ENCODE peak calls at places on chromosomes 1 and 21, in ten cellular contexts. K is NCI-H1092; H is skeletal muscle cell; C is breast epithelium; Z is stimulated activated CD4-positive, alpha-beta T cell treated with anti-CD3 and anti-CD28 coated beads, Interleukin-1b, Interleukin-23, amount 100 ng/mL, for 24 hours; O is effector CD8-positive, alpha-beta T cell; E is kidney epithelial cell; S is osteocyte; W is NCI-H1048; M is amygdala. X is an unnamed sample.

GRCh38 chr1:241331328-241331693 is 25.7 kb downstream of the RGS7 start:
- DNase-seq in K (no peak), M (no peak), S (no peak), Z (no peak), O (no peak), C (no peak), W (no peak), H (no peak), E (no peak), X (no peak)

GRCh38 chr1:3068400-3069361 is at the start of gene PRDM16:
- DNase-seq in C (no peak), Z (peak; percentile 16), M (no peak), H (no peak), O (no peak), K (no peak), S (no peak), E (no peak), W (no peak), X (no peak)

GRCh38 chr1:168373869-168374268 is 93.2 kb downstream of the TBX19 start:
- DNase-seq in K (no peak), Z (no peak), S (no peak), E (no peak), W (no peak), M (peak; percentile 10), H (no peak), O (no peak), C (no peak), X (no peak)

GRCh38 chr1:63590161-63590560 is 3.0 kb upstream of the PGM1 start:
- DNase-seq in W (no peak), H (no peak), S (no peak), O (no peak), M (no peak), E (no peak), Z (no peak), C (no peak), K (no peak), X (no peak)

GRCh38 chr1:77687519-77687906 is 5.1 kb upstream of the ZZZ3 start:
- DNase-seq in M (no peak), H (no peak), E (no peak), O (no peak), W (no peak), C (no peak), K (no peak), S (no peak), Z (no peak), X (no peak)

GRCh38 chr21:41610042-41610839 is 102.3 kb upstream of the TMPRSS2 start:
- DNase-seq in Z (no peak), E (no peak), K (peak; percentile 29), O (no peak), M (peak; percentile 23), S (no peak), H (no peak), C (no peak), W (no peak), X (peak; percentile 66)

GRCh38 chr1:167305705-167306277 is 85.1 kb downstream of the POU2F1 start:
- DNase-seq in S (no peak), M (no peak), K (no peak), W (no peak), O (no peak), Z (no peak), H (no peak), C (no peak), E (no peak), X (no peak)

GRCh38 chr1:179205284-179205683 is 24.2 kb downstream of the ABL2 start:
- DNase-seq in C (no peak), K (no peak), M (no peak), H (no peak), Z (no peak), S (no peak), E (no peak), O (no peak), W (no peak), X (peak; percentile 19)

GRCh38 chr1:55305735-55306134 is 90.6 kb upstream of the USP24 start:
- DNase-seq in E (no peak), Z (no peak), S (no peak), K (no peak), W (no peak), C (no peak), O (no peak), H (no peak), M (no peak), X (no peak)

GRCh38 chr21:28235169-28235892 is 757.3 kb downstream of the LTN1 start:
- DNase-seq in O (no peak), E (no peak), Z (no peak), C (no peak), H (no peak), K (no peak), M (no peak), W (no peak), S (no peak), X (no peak)

GRCh38 chr21:34967509-34968289 is 81.4 kb downstream of the RUNX1 start:
- DNase-seq in M (no peak), H (no peak), O (no peak), S (no peak), K (no peak), C (no peak), E (no peak), W (no peak), Z (no peak), X (peak; percentile 5)

GRCh38 chr1:212255705-212256307 is 29.4 kb upstream of the PPP2R5A start:
- DNase-seq in E (no peak), S (peak; percentile 42), W (no peak), Z (no peak), H (no peak), M (no peak), C (no peak), K (no peak), O (no peak), X (peak; percentile 36)

GRCh38 chr1:244963231-244963826 is 99.0 kb upstream of the HNRNPU start:
- DNase-seq in O (no peak), C (no peak), Z (no peak), W (no peak), S (no peak), H (no peak), K (no peak), E (no peak), M (no peak), X (peak; percentile 28)

GRCh38 chr1:159889821-159890252 is 10.1 kb downstream of the CFAP45 start:
- DNase-seq in M (no peak), Z (no peak), O (no peak), W (no peak), H (peak; percentile 77), C (no peak), S (no peak), E (peak; percentile 52), K (no peak), X (peak; percentile 96)

GRCh38 chr1:64967381-64967780 is 1.0 kb upstream of the JAK1 start:
- DNase-seq in O (no peak), W (no peak), M (no peak), C (no peak), S (no peak), E (no peak), Z (no peak), H (no peak), K (no peak), X (no peak)

GRCh38 chr1:193408782-193409293 is 222.4 kb upstream of the B3GALT2 start:
- DNase-seq in W (no peak), M (no peak), O (no peak), S (no peak), E (peak; percentile 45), Z (no peak), H (peak; percentile 64), K (no peak), C (no peak), X (no peak)

GRCh38 chr1:88462481-88463261 is 221.4 kb upstream of the PKN2 start:
- DNase-seq in M (peak; percentile 57), W (peak; percentile 24), H (no peak), E (peak; percentile 1), Z (no peak), C (no peak), O (no peak), S (no peak), K (no peak), X (peak; percentile 30)

GRCh38 chr1:151399890-151400235 is 490 bp downstream of the PSMB4 start:
- DNase-seq in S (no peak), H (no peak), Z (no peak), M (no peak), C (no peak), K (no peak), W (no peak), O (no peak), E (no peak), X (peak; percentile 34)

GRCh38 chr1:208243522-208243850 is 698 bp downstream of the PLXNA2 start:
- DNase-seq in H (no peak), E (no peak), Z (no peak), C (no peak), W (no peak), M (no peak), K (no peak), S (no peak), O (no peak), X (no peak)

GRCh38 chr1:198523183-198523942 is 17.1 kb downstream of the ATP6V1G3 start:
- DNase-seq in S (no peak), O (no peak), C (no peak), E (no peak), Z (no peak), K (no peak), M (no peak), H (no peak), W (no peak), X (no peak)

GRCh38 chr1:93874025-93874651 is 4.9 kb downstream of the DNTTIP2 start:
- DNase-seq in S (no peak), Z (no peak), C (no peak), W (no peak), E (no peak), H (peak; percentile 15), K (no peak), O (no peak), M (no peak), X (peak; percentile 43)

GRCh38 chr1:20233394-20233793 is 47.1 kb upstream of the PLA2G2C start:
- DNase-seq in S (no peak), E (no peak), C (no peak), K (peak; percentile 4), W (no peak), Z (no peak), H (no peak), O (no peak), M (no peak), X (peak; percentile 13)

GRCh38 chr1:176619261-176619660 is 156.3 kb downstream of the PAPPA2 start:
- DNase-seq in S (no peak), H (no peak), E (no peak), Z (no peak), W (no peak), K (no peak), C (no peak), M (no peak), O (no peak), X (no peak)

GRCh38 chr1:30856260-30856790 is 52.2 kb downstream of the SDC3 start:
- DNase-seq in H (no peak), Z (no peak), K (peak; percentile 97), S (no peak), E (no peak), M (no peak), C (no peak), O (no peak), W (no peak), X (no peak)

GRCh38 chr21:43916691-43917514 is 51.9 kb downstream of the AGPAT3 start:
- DNase-seq in C (no peak), O (peak; percentile 39), H (no peak), M (no peak), S (no peak), K (no peak), E (no peak), W (no peak), Z (peak; percentile 44), X (peak; percentile 24)

GRCh38 chr1:172269644-172270043 is 150.8 kb upstream of the C1orf105 start:
- DNase-seq in M (no peak), Z (no peak), C (no peak), K (no peak), S (no peak), W (no peak), E (no peak), O (no peak), H (no peak), X (no peak)

GRCh38 chr1:21829294-21829693 is 17.2 kb downstream of the LDLRAD2 start:
- DNase-seq in W (no peak), H (no peak), E (no peak), C (no peak), K (no peak), O (no peak), M (no peak), S (no peak), Z (no peak), X (no peak)

GRCh38 chr1:68231627-68232303 is 558 bp downstream of the WLS start:
- DNase-seq in O (no peak), W (peak; percentile 13), H (peak; percentile 48), E (no peak), M (no peak), C (peak; percentile 80), S (no peak), Z (no peak), K (no peak), X (peak; percentile 52)

X was measured in lung microvascular endothelial cell.